ENCODE peak calls at places on chromosomes 11 and 22, in nine cellular contexts. N, C, L, T, K, G, O, X and Y are unnamed samples.

GRCh38 chr22:46791201-46791731 is 28.8 kb downstream of the TBC1D22A start:
- DNase-seq in T (peak; percentile 83), C (peak; percentile 58), O (no peak), G (peak; percentile 71), L (peak; percentile 87), X (peak; percentile 27), K (no peak), N (peak; percentile 52), Y (peak; percentile 36)

GRCh38 chr11:131025020-131025419 is 108.7 kb upstream of the SNX19 start:
- DNase-seq in C (peak; percentile 52), O (no peak), T (peak; percentile 72), G (peak; percentile 60), K (no peak), L (no peak), X (no peak), N (peak; percentile 56), Y (peak; percentile 41)

GRCh38 chr11:64839887-64840782 is 4.3 kb downstream of the CDC42BPG start:
- DNase-seq in N (no peak), C (no peak), O (no peak), K (no peak), G (no peak), L (no peak), X (no peak), T (no peak), Y (no peak)

GRCh38 chr11:10885703-10886363 is 28.0 kb upstream of the ZBED5 start:
- DNase-seq in K (no peak), G (no peak), N (no peak), O (no peak), X (no peak), C (peak; percentile 49), L (no peak), T (peak; percentile 90), Y (no peak)

GRCh38 chr11:117824571-117825537 is at the start of gene FXYD2:
- DNase-seq in T (no peak), L (peak; percentile 47), O (peak; percentile 25), N (no peak), X (peak; percentile 58), G (peak; percentile 29), C (no peak), K (no peak), Y (no peak)

GRCh38 chr11:134207538-134208239 is 16.1 kb downstream of the NCAPD3 start:
- DNase-seq in K (no peak), L (peak; percentile 76), C (no peak), T (no peak), O (no peak), X (no peak), N (peak; percentile 20), G (peak; percentile 18), Y (peak; percentile 6)

GRCh38 chr11:13114566-13115465 is 105.7 kb downstream of the RASSF10 start:
- DNase-seq in X (no peak), T (no peak), K (no peak), C (no peak), O (no peak), N (no peak), L (no peak), G (no peak), Y (no peak)

GRCh38 chr11:102309621-102310541 is 7.4 kb upstream of the BIRC3 start:
- DNase-seq in X (no peak), N (no peak), K (no peak), L (no peak), T (no peak), C (no peak), O (no peak), G (no peak), Y (no peak)

GRCh38 chr22:37305873-37306272 is 23.6 kb downstream of the CYTH4 start:
- DNase-seq in C (no peak), O (no peak), X (no peak), T (no peak), L (no peak), K (no peak), N (no peak), G (no peak), Y (no peak)

GRCh38 chr11:130478204-130478701 is 29.8 kb downstream of the ADAMTS15 start:
- DNase-seq in T (peak; percentile 95), X (peak; percentile 78), C (peak; percentile 90), K (peak; percentile 46), N (peak; percentile 93), O (peak; percentile 65), G (peak; percentile 60), L (no peak), Y (peak; percentile 83)

GRCh38 chr11:83006877-83007330 is 64.8 kb downstream of the RAB30 start:
- DNase-seq in N (no peak), G (no peak), L (no peak), K (no peak), T (no peak), X (peak; percentile 40), C (no peak), O (no peak), Y (no peak)

GRCh38 chr11:69040581-69041260 is 8.0 kb upstream of the TPCN2 start:
- DNase-seq in N (peak; percentile 88), X (no peak), T (peak; percentile 86), L (no peak), G (no peak), C (peak; percentile 89), K (peak; percentile 60), O (no peak), Y (peak; percentile 63)

GRCh38 chr11:74570266-74571061 is 21.9 kb upstream of the POLD3 start:
- DNase-seq in C (peak; percentile 23), L (no peak), X (no peak), N (peak; percentile 37), G (peak; percentile 65), T (peak; percentile 53), O (no peak), K (peak; percentile 14), Y (peak; percentile 45)

GRCh38 chr22:33853200-33854097 is 66.8 kb downstream of the LARGE1 start:
- DNase-seq in N (peak; percentile 77), X (peak; percentile 72), G (peak; percentile 48), O (no peak), C (peak; percentile 77), T (peak; percentile 77), K (no peak), L (no peak), Y (peak; percentile 59)

GRCh38 chr22:27885977-27886842 is 32.8 kb downstream of the PITPNB start:
- DNase-seq in X (peak; percentile 23), C (peak; percentile 87), T (peak; percentile 98), K (peak; percentile 58), O (no peak), N (peak; percentile 91), G (peak; percentile 74), L (peak; percentile 57), Y (peak; percentile 77)

GRCh38 chr11:10233581-10233980 is 60.4 kb downstream of the SBF2 start:
- DNase-seq in X (no peak), T (peak; percentile 91), N (peak; percentile 54), L (no peak), G (peak; percentile 81), K (peak; percentile 33), C (peak; percentile 91), O (no peak), Y (peak; percentile 89)

GRCh38 chr11:7546324-7546791 is 32.6 kb downstream of the PPFIBP2 start:
- DNase-seq in O (no peak), K (no peak), T (peak; percentile 12), N (peak; percentile 24), L (no peak), X (peak; percentile 88), C (no peak), G (peak; percentile 94), Y (no peak)

GRCh38 chr11:35944503-35945136 is 758 bp downstream of the LDLRAD3 start:
- DNase-seq in L (no peak), T (no peak), N (peak; percentile 25), X (peak; percentile 67), G (no peak), C (peak; percentile 6), K (no peak), O (no peak), Y (no peak)

DNA sequence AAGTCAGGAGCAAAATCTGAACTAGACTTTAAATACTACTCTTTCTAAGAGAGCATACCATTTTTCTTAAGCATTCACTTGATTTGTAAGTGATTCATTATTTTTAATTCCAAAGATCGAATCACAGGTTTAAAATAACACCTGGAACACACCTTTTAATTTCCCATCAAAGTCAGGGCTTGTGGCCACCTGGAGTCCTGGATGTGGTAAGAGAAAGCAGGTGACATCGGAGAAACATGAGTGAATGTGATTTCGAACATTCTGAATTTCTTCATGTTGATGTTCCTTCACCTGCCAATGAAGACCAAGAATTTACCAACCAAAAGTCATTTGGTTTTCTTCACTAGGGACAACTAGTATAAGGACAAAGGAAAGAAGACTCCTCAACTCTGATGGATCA is 28.0 kb downstream of the ATL3 start:
- DNase-seq in G (no peak), X (no peak), L (no peak), T (no peak), C (no peak), K (no peak), N (no peak), O (no peak), Y (no peak)
- TF ChIP-seq CTCF in G (no peak), X (no peak), L (no peak), T (no peak), C (no peak), K (no peak), N (no peak), O (no peak), Y (no peak)

GRCh38 chr22:26438006-26438405 is 8.9 kb downstream of the ASPHD2 start:
- DNase-seq in K (no peak), L (no peak), X (no peak), T (no peak), C (no peak), N (no peak), G (no peak), O (no peak), Y (no peak)
- TF ChIP-seq CTCF in K (peak; percentile 2), L (no peak), X (no peak), T (no peak), C (no peak), N (no peak), G (no peak), O (no peak), Y (no peak)

GRCh38 chr11:93481696-93482095 is 61.5 kb downstream of the SMCO4 start:
- DNase-seq in K (no peak), X (no peak), L (no peak), T (no peak), N (no peak), G (no peak), O (no peak), C (no peak), Y (no peak)

GRCh38 chr11:93481279-93481678 is 61.9 kb downstream of the SMCO4 start:
- DNase-seq in N (no peak), O (no peak), G (peak; percentile 53), X (no peak), L (no peak), T (no peak), C (no peak), K (no peak), Y (no peak)

GRCh38 chr11:93477684-93478234 is 65.4 kb downstream of the SMCO4 start:
- DNase-seq in T (peak; percentile 11), O (no peak), G (no peak), K (no peak), C (no peak), N (no peak), X (no peak), L (no peak), Y (no peak)

GRCh38 chr11:93478841-93479240 is 64.3 kb downstream of the SMCO4 start:
- DNase-seq in K (no peak), X (no peak), L (no peak), O (no peak), N (no peak), C (no peak), T (no peak), G (no peak), Y (no peak)

GRCh38 chr11:93480756-93481155 is 62.4 kb downstream of the SMCO4 start:
- DNase-seq in K (no peak), G (peak; percentile 7), L (no peak), T (no peak), X (no peak), O (no peak), C (no peak), N (no peak), Y (no peak)
- TF ChIP-seq CTCF in K (no peak), G (no peak), L (no peak), T (no peak), X (no peak), O (no peak), C (no peak), N (no peak), Y (no peak)

GRCh38 chr11:57903011-57903410 is 120.7 kb upstream of the OR9Q1 start:
- DNase-seq in K (no peak), L (no peak), T (no peak), C (no peak), N (no peak), X (no peak), O (no peak), G (no peak), Y (no peak)
- TF ChIP-seq CTCF in K (no peak), L (no peak), T (no peak), C (no peak), N (no peak), X (no peak), O (no peak), G (no peak), Y (no peak)